ENCODE peak calls at places on chromosomes 16 and 17, in four cellular contexts. C, J, Z and T are unnamed samples.

GRCh38 chr16:83714286-83714685 is 93.5 kb upstream of the HSBP1 start:
- DNase-seq in J (no peak), Z (no peak), C (no peak), T (no peak)

GRCh38 chr17:4477286-4477791 is 21.3 kb upstream of the SPNS2 start:
- DNase-seq in J (peak; percentile 30), Z (no peak), C (no peak), T (no peak)

GRCh38 chr17:43615952-43616351 is 45.8 kb downstream of the MEOX1 start:
- DNase-seq in J (no peak), C (no peak), Z (no peak), T (no peak)

GRCh38 chr16:22671301-22672076 is 142.5 kb upstream of the HS3ST2 start:
- DNase-seq in J (peak; percentile 41), Z (no peak), C (no peak), T (no peak)

GRCh38 chr17:44113868-44114840 is 9.3 kb downstream of the HDAC5 start:
- DNase-seq in Z (no peak), J (no peak), C (no peak), T (no peak)

GRCh38 chr17:31390748-31391495 is 553 bp upstream of the RAB11FIP4 start:
- DNase-seq in J (no peak), Z (peak; percentile 41), C (no peak), T (no peak)

GRCh38 chr16:49856741-49857330 is 924 bp upstream of the ZNF423 start:
- DNase-seq in J (peak; percentile 80), C (peak; percentile 63), Z (peak; percentile 37), T (peak; percentile 62)

GRCh38 chr16:1689853-1690252 is 11.8 kb downstream of the JPT2 start:
- DNase-seq in J (no peak), C (no peak), Z (no peak), T (no peak)

GRCh38 chr16:22360963-22361659 is 13.3 kb downstream of the CDR2 start:
- DNase-seq in C (no peak), Z (no peak), J (no peak), T (no peak)

GRCh38 chr16:22614271-22614947 is 103.7 kb downstream of the NPIPB5 start:
- DNase-seq in Z (no peak), J (no peak), C (no peak), T (no peak)

GRCh38 chr16:82368041-82368440 is 198.0 kb upstream of the MPHOSPH6 start:
- DNase-seq in Z (peak; percentile 28), J (peak; percentile 76), C (no peak), T (peak; percentile 63)

GRCh38 chr17:28018439-28019070 is 23.9 kb upstream of the NLK start:
- DNase-seq in J (no peak), Z (no peak), C (no peak), T (no peak)

GRCh38 chr16:73052441-73053030 is 4.6 kb upstream of the ZFHX3 start:
- DNase-seq in Z (no peak), C (peak; percentile 36), J (no peak), T (no peak)

GRCh38 chr16:84841787-84842300 is 22.1 kb downstream of the CRISPLD2 start:
- DNase-seq in J (peak; percentile 81), Z (no peak), C (no peak), T (no peak)

GRCh38 chr16:84993926-84994325 is 17.4 kb downstream of the ZDHHC7 start:
- DNase-seq in J (no peak), Z (no peak), C (no peak), T (peak; percentile 29)

GRCh38 chr17:9465216-9465921 is 110.3 kb downstream of the STX8 start:
- DNase-seq in C (no peak), J (no peak), Z (no peak), T (no peak)

GRCh38 chr16:3070608-3071111 is 5.2 kb downstream of the IL32 start:
- DNase-seq in Z (no peak), C (no peak), J (no peak), T (no peak)

GRCh38 chr16:61721561-61721960 is 314.7 kb downstream of the CDH8 start:
- DNase-seq in J (no peak), Z (no peak), C (no peak), T (no peak)

GRCh38 chr17:20068445-20068844 is 59.3 kb downstream of the SPECC1 start:
- DNase-seq in C (no peak), Z (no peak), J (no peak), T (no peak)

GRCh38 chr16:50297301-50298074 is 31.1 kb downstream of the ADCY7 start:
- DNase-seq in J (no peak), C (peak; percentile 65), Z (no peak), T (no peak)

GRCh38 chr16:88454315-88455057 is 1.4 kb downstream of the ZFPM1 start:
- DNase-seq in Z (peak; percentile 12), J (no peak), C (no peak), T (no peak)